ENCODE peak calls at places on chromosome 15, in eight cellular contexts. O is CD8-positive, alpha-beta T cell; H is HCT116; I is heart left ventricle; R is psoas muscle; B is tibial artery; W is K562; L is stomach. V is an unnamed sample. For H3K4me1, H3K9me3 and H3K36me3, the result is how much of the 10 kb centered on the place peaks cover.

GRCh38 chr15:82570721-82571519 is 30.7 kb upstream of the RPS17 start:
- DNase-seq in O (no peak), H (no peak), I (no peak), R (no peak), B (no peak), W (no peak), L (no peak), V (no peak)

GRCh38 chr15:58147151-58147550 is 9.0 kb downstream of the AQP9 start:
- DNase-seq in O (no peak), H (no peak), I (no peak), R (no peak), B (no peak), W (no peak), L (no peak), V (no peak)

GRCh38 chr15:41285285-41285684 is 47.1 kb downstream of the OIP5 start:
- DNase-seq in O (no peak), H (no peak), I (no peak), R (no peak), B (no peak), W (no peak), L (no peak), V (no peak)

GRCh38 chr15:99450896-99451358 is 114.9 kb upstream of the MEF2A start:
- DNase-seq in O (peak), H (no peak), I (peak), R (peak), B (peak), W (peak), L (peak), V (peak)

GRCh38 chr15:90529369-90530249 is at the start of gene CRTC3:
- DNase-seq in O (peak), H (no peak), I (peak), R (peak), B (peak), W (peak), L (peak), V (peak)

GRCh38 chr15:86087808-86088207 is 8.1 kb downstream of the AGBL1 start:
- DNase-seq in O (no peak), H (no peak), I (no peak), R (no peak), B (no peak), W (no peak), L (no peak), V (no peak)

GRCh38 chr15:35697549-35698299 is 151.8 kb upstream of the DPH6 start:
- DNase-seq in O (no peak), H (no peak), I (peak), R (no peak), B (no peak), W (no peak), L (no peak), V (peak)

GRCh38 chr15:76235186-76235826 is 76.0 kb downstream of the ETFA start:
- DNase-seq in O (no peak), H (peak), I (no peak), R (no peak), B (no peak), W (peak), L (no peak), V (peak)

GRCh38 chr15:77870195-77871065 is 207.1 kb downstream of the TBC1D2B start:
- DNase-seq in O (peak), H (peak), I (peak), R (peak), B (peak), W (peak), L (peak), V (peak)

GRCh38 chr15:81531971-81532370 is 158.0 kb upstream of the TMC3 start:
- DNase-seq in O (no peak), H (no peak), I (no peak), R (no peak), B (no peak), W (no peak), L (no peak), V (no peak)

GRCh38 chr15:65100427-65100826 is 14.6 kb downstream of the UBAP1L start:
- DNase-seq in O (no peak), H (no peak), I (no peak), R (no peak), B (peak), W (no peak), L (no peak), V (peak)

GRCh38 chr15:70053703-70054229 is 44.0 kb downstream of the TLE3 start:
- DNase-seq in O (no peak), H (no peak), I (no peak), R (no peak), B (peak), W (no peak), L (no peak), V (no peak)

GRCh38 chr15:66631616-66632263 is 65.9 kb upstream of the LCTL start:
- DNase-seq in O (no peak), H (no peak), I (no peak), R (no peak), B (no peak), W (no peak), L (no peak), V (no peak)

GRCh38 chr15:77999486-77999885 is 78.0 kb downstream of the TBC1D2B start:
- DNase-seq in O (no peak), H (no peak), I (no peak), R (no peak), B (peak), W (no peak), L (no peak), V (no peak)

GRCh38 chr15:67185051-67185450 is 69.4 kb downstream of the AAGAB start:
- DNase-seq in O (no peak), H (no peak), I (no peak), R (peak), B (peak), W (no peak), L (no peak), V (no peak)

GRCh38 chr15:74780983-74781672 is 752 bp upstream of the CSK start:
- DNase-seq in O (peak), H (no peak), I (no peak), R (no peak), B (no peak), W (no peak), L (no peak), V (no peak)

GRCh38 chr15:74783072-74783807 is 1.4 kb downstream of the CSK start:
- DNase-seq in O (no peak), H (no peak), I (no peak), R (peak), B (no peak), W (peak), L (no peak), V (no peak)

GRCh38 chr15:74781673-74782595 is at the start of gene CSK:
- DNase-seq in O (peak), H (no peak), I (peak), R (peak), B (peak), W (peak), L (peak), V (peak)

GRCh38 chr15:74783808-74784175 is 1.9 kb downstream of the CSK start:
- DNase-seq in O (no peak), H (no peak), I (no peak), R (no peak), B (no peak), W (no peak), L (no peak), V (no peak)

GRCh38 chr15:74782596-74783071 is 754 bp downstream of the CSK start:
- DNase-seq in O (no peak), H (no peak), I (no peak), R (no peak), B (no peak), W (no peak), L (no peak), V (no peak)
- H3K4me1 ChIP-seq in O (half or more), H (under half), I (half or more), R (half or more), B (under half), W (half or more), L (half or more), V (under half)

DNA sequence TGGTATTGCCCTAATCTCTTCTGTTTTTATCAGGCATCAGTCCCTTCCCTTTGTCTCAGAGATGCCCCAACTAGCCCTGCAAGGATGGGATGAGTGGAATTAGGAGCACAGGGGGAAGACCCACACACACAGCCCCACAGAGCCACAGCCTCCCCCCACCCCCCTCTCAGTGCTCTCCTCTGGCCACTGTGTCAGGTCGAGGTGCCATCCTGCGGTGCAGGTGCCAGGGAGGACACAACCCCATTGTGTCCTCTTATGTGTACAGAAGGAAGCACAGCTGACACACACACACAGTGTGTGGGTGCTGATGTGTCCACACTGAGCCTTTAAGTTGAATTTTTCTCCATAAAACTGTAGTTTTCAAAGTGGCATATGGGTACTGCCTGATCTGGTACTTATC is 534.5 kb downstream of the OCA2 start:
- DNase-seq in O (no peak), H (no peak), I (no peak), R (no peak), B (no peak), W (no peak), L (no peak), V (no peak)
- H3K9me3 ChIP-seq in O (under half), H (half or more), I (under half), R (under half), B (under half), W (under half), L (under half), V (under half)

DNA sequence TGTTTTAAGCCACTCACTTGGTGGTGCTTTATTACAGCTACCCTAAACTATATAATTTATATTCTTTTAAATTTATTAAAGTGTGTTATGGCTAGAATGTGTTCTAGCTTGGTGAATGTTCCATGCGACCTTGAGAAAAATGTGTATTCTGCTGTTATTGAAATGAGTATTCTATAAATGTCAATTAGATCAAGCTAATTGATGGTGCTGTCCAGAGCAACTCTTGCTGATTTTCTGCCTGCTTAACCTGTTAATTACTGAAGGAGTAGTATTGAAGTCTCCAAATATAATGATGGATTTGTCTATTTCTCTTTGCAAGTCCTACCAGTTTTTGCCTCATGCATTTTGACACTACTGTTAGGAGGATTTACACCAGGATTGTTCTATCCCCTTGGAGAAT is 3.2 kb upstream of the TEX9 start:
- DNase-seq in O (no peak), H (no peak), I (no peak), R (no peak), B (no peak), W (no peak), L (no peak), V (no peak)
- H3K36me3 ChIP-seq in O (under half), H (under half), I (under half), R (under half), B (under half), W (under half), L (under half), V (under half)

DNA sequence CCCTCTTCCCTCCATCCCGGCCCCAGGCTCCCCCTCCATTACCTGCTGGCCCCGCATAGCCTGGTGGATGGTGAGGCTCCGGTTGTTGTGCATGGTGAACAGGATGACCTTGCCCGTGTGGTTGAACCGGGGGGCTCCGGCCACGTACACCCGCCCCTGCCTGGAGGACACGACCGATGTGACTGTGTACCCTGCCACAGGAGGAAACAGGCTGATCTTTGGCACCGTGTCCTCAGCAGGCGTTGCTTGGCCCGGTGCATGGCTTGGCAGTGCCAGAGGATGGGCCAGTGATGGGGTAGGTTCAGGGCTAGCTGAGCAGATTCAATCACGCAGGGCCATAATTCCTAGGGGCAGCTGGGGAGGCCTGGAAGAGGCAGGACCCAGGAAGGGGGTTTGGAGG is 58.1 kb downstream of the FEM1B start:
- DNase-seq in O (no peak), H (no peak), I (no peak), R (no peak), B (peak), W (no peak), L (no peak), V (no peak)
- H3K4me1 ChIP-seq in O (under half), H (under half), I (under half), R (under half), B (half or more), W (under half), L (under half), V (under half)

V was measured in small intestine.